ENCODE peak calls at places on chromosomes 1 and 21, in eight cellular contexts. One of them, this sample, is unnamed.

GRCh38 chr21:14121719-14122118 is 89.0 kb downstream of the LIPI start:
- DNase-seq in A549: no peak
- DNase-seq in uterus: no peak
- DNase-seq in endothelial cell of umbilical vein: no peak
- DNase-seq in ovary: no peak
- DNase-seq in psoas muscle: no peak
- DNase-seq in mammary epithelial cell: no peak
- DNase-seq in caudate nucleus: no peak
- DNase-seq in this sample: no peak

GRCh38 chr1:53025778-53026131 is 36.3 kb upstream of the PODN start:
- DNase-seq in endothelial cell of umbilical vein: no peak
- DNase-seq in psoas muscle: no peak
- DNase-seq in A549: no peak
- DNase-seq in mammary epithelial cell: no peak
- DNase-seq in uterus: no peak
- DNase-seq in ovary: no peak
- DNase-seq in caudate nucleus: no peak
- DNase-seq in this sample: no peak

GRCh38 chr1:149927056-149927534 is 508 bp downstream of the SF3B4 start:
- DNase-seq in ovary: no peak
- DNase-seq in uterus: no peak
- DNase-seq in caudate nucleus: no peak
- DNase-seq in mammary epithelial cell: peak; percentile 11
- DNase-seq in endothelial cell of umbilical vein: no peak
- DNase-seq in A549: no peak
- DNase-seq in psoas muscle: no peak
- DNase-seq in this sample: no peak

GRCh38 chr1:53371851-53372250 is 44.0 kb upstream of the LRP8 start:
- DNase-seq in mammary epithelial cell: no peak
- DNase-seq in endothelial cell of umbilical vein: no peak
- DNase-seq in psoas muscle: no peak
- DNase-seq in A549: no peak
- DNase-seq in ovary: no peak
- DNase-seq in caudate nucleus: no peak
- DNase-seq in uterus: peak; percentile 5
- DNase-seq in this sample: no peak

GRCh38 chr21:21751286-21751685 is 753.1 kb downstream of the NCAM2 start:
- DNase-seq in A549: no peak
- DNase-seq in uterus: no peak
- DNase-seq in mammary epithelial cell: no peak
- DNase-seq in psoas muscle: no peak
- DNase-seq in endothelial cell of umbilical vein: no peak
- DNase-seq in ovary: no peak
- DNase-seq in caudate nucleus: no peak
- DNase-seq in this sample: no peak

GRCh38 chr1:41495171-41495948 is 10.9 kb upstream of the EDN2 start:
- DNase-seq in A549: no peak
- DNase-seq in psoas muscle: peak; percentile 72
- DNase-seq in endothelial cell of umbilical vein: peak; percentile 45
- DNase-seq in caudate nucleus: no peak
- DNase-seq in mammary epithelial cell: no peak
- DNase-seq in uterus: no peak
- DNase-seq in ovary: peak; percentile 53
- DNase-seq in this sample: peak; percentile 28

GRCh38 chr1:65979145-65979544 is 186.4 kb downstream of the PDE4B start:
- DNase-seq in ovary: no peak
- DNase-seq in mammary epithelial cell: peak; percentile 45
- DNase-seq in caudate nucleus: no peak
- DNase-seq in endothelial cell of umbilical vein: no peak
- DNase-seq in A549: peak; percentile 15
- DNase-seq in psoas muscle: no peak
- DNase-seq in uterus: no peak
- DNase-seq in this sample: no peak

GRCh38 chr1:41790351-41790750 is 128.4 kb downstream of the HIVEP3 start:
- DNase-seq in endothelial cell of umbilical vein: no peak
- DNase-seq in psoas muscle: no peak
- DNase-seq in mammary epithelial cell: no peak
- DNase-seq in uterus: no peak
- DNase-seq in caudate nucleus: no peak
- DNase-seq in A549: no peak
- DNase-seq in ovary: no peak
- DNase-seq in this sample: no peak

GRCh38 chr1:171032822-171033702 is 57.6 kb upstream of the FMO3 start:
- DNase-seq in caudate nucleus: no peak
- DNase-seq in A549: no peak
- DNase-seq in ovary: no peak
- DNase-seq in endothelial cell of umbilical vein: no peak
- DNase-seq in mammary epithelial cell: no peak
- DNase-seq in uterus: no peak
- DNase-seq in psoas muscle: no peak
- DNase-seq in this sample: no peak

GRCh38 chr1:94142022-94142421 is 21.1 kb upstream of the ABCA4 start:
- DNase-seq in uterus: no peak
- DNase-seq in endothelial cell of umbilical vein: peak; percentile 98
- DNase-seq in A549: no peak
- DNase-seq in ovary: no peak
- DNase-seq in mammary epithelial cell: no peak
- DNase-seq in psoas muscle: no peak
- DNase-seq in caudate nucleus: no peak
- DNase-seq in this sample: no peak

GRCh38 chr1:21663251-21663950 is 5.8 kb downstream of the RAP1GAP start:
- DNase-seq in caudate nucleus: no peak
- DNase-seq in A549: no peak
- DNase-seq in mammary epithelial cell: no peak
- DNase-seq in endothelial cell of umbilical vein: no peak
- DNase-seq in uterus: peak; percentile 7
- DNase-seq in psoas muscle: no peak
- DNase-seq in ovary: no peak
- DNase-seq in this sample: peak; percentile 19

GRCh38 chr21:33761104-33762036 is 119.1 kb downstream of the ITSN1 start:
- DNase-seq in endothelial cell of umbilical vein: peak; percentile 95
- DNase-seq in uterus: peak; percentile 23
- DNase-seq in A549: peak; percentile 46
- DNase-seq in mammary epithelial cell: peak; percentile 81
- DNase-seq in psoas muscle: no peak
- DNase-seq in ovary: peak; percentile 21
- DNase-seq in caudate nucleus: no peak
- DNase-seq in this sample: no peak

DNA sequence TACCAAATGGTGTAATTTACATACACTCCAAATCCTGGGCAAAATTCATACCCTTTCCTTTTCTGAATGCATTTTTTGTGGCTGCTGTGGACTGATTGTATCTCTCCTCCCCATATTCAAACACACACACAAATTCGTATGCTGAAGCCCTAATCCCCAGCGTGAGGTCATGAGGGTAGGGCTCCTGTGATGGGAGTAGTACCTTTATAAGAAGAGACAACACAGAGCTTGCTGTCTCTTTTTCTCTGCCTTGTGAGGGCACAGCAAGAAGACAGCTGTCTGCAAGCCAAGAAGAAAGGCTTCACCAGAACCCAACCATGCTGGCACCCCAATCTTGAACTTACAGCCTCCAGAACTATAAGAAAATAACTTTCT is 24.4 kb downstream of the DUSP10 start:
- DNase-seq in mammary epithelial cell: no peak
- DNase-seq in psoas muscle: no peak
- DNase-seq in ovary: no peak
- DNase-seq in A549: no peak
- DNase-seq in endothelial cell of umbilical vein: no peak
- DNase-seq in uterus: no peak
- DNase-seq in caudate nucleus: no peak
- DNase-seq in this sample: no peak
- H3K27ac ChIP-seq in mammary epithelial cell: no peak overlapping the region
- H3K27ac ChIP-seq in psoas muscle: peak overlapping the region; percentile 28
- H3K27ac ChIP-seq in ovary: no peak overlapping the region
- H3K27ac ChIP-seq in A549: peak overlapping the region; percentile 65
- H3K27ac ChIP-seq in endothelial cell of umbilical vein: no peak overlapping the region
- H3K27ac ChIP-seq in uterus: peak overlapping the region; percentile 63
- H3K27ac ChIP-seq in caudate nucleus: no peak overlapping the region
- H3K27ac ChIP-seq in this sample: no peak overlapping the region

DNA sequence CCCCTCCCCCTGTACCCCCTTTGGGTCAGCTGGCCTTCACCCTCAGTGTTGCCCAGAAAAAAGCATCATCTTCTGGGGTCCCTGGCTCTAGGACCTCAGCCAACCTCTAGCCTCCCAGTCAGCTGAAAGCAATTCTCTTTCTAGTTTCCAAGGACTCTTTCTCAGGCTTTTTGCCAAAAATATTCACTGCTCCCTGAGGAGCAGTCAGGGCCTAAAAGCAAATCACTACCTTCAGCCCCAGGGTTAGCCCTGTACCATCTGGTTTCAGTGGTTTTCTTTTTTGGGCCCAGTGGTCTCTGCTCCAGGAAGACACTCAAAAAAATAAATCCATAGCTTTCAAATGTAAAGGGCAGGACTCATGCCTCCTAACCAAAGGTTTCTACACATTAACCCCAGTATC is 3.1 kb upstream of the LMOD1 start:
- DNase-seq in mammary epithelial cell: no peak
- DNase-seq in uterus: no peak
- DNase-seq in psoas muscle: no peak
- DNase-seq in caudate nucleus: no peak
- DNase-seq in endothelial cell of umbilical vein: no peak
- DNase-seq in A549: no peak
- DNase-seq in ovary: no peak
- DNase-seq in this sample: no peak
- H3K27ac ChIP-seq in mammary epithelial cell: no peak overlapping the region
- H3K27ac ChIP-seq in uterus: peak overlapping the region; percentile 57
- H3K27ac ChIP-seq in psoas muscle: no peak overlapping the region
- H3K27ac ChIP-seq in caudate nucleus: no peak overlapping the region
- H3K27ac ChIP-seq in endothelial cell of umbilical vein: no peak overlapping the region
- H3K27ac ChIP-seq in A549: no peak overlapping the region
- H3K27ac ChIP-seq in ovary: peak overlapping the region; percentile 34
- H3K27ac ChIP-seq in this sample: peak overlapping the region; percentile 63

DNA sequence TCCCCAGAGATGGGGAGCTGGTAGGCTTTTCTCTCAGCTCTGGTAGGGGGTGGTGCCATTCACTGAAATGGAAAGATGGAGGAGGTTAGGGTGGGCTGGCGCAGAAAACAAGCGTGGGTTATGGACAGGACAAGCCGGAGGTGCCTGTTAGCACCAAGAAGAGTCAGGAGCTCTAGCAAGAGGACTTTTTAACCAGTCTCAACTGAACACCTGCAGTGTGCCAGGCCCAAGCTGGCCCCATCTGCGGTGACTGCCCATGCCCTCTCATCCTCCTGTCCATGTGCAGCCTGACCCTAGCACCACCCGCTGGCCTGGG is 254.4 kb downstream of the RHOU start:
- DNase-seq in psoas muscle: no peak
- DNase-seq in uterus: no peak
- DNase-seq in endothelial cell of umbilical vein: no peak
- DNase-seq in mammary epithelial cell: no peak
- DNase-seq in caudate nucleus: no peak
- DNase-seq in ovary: no peak
- DNase-seq in A549: no peak
- DNase-seq in this sample: no peak
- H3K27ac ChIP-seq in psoas muscle: no peak overlapping the region
- H3K27ac ChIP-seq in uterus: no peak overlapping the region
- H3K27ac ChIP-seq in endothelial cell of umbilical vein: no peak overlapping the region
- H3K27ac ChIP-seq in mammary epithelial cell: no peak overlapping the region
- H3K27ac ChIP-seq in caudate nucleus: peak overlapping the region; percentile 77
- H3K27ac ChIP-seq in ovary: no peak overlapping the region
- H3K27ac ChIP-seq in A549: no peak overlapping the region
- H3K27ac ChIP-seq in this sample: peak overlapping the region; percentile 76

GRCh38 chr21:26112979-26113378 is 57.6 kb downstream of the APP start:
- DNase-seq in endothelial cell of umbilical vein: no peak
- DNase-seq in A549: no peak
- DNase-seq in mammary epithelial cell: no peak
- DNase-seq in caudate nucleus: no peak
- DNase-seq in uterus: no peak
- DNase-seq in ovary: no peak
- DNase-seq in psoas muscle: no peak
- DNase-seq in this sample: no peak

GRCh38 chr21:26117324-26117971 is 53.1 kb downstream of the APP start:
- DNase-seq in ovary: no peak
- DNase-seq in mammary epithelial cell: no peak
- DNase-seq in psoas muscle: no peak
- DNase-seq in A549: no peak
- DNase-seq in uterus: no peak
- DNase-seq in caudate nucleus: no peak
- DNase-seq in endothelial cell of umbilical vein: no peak
- DNase-seq in this sample: no peak

GRCh38 chr21:26116456-26117011 is 54.0 kb downstream of the APP start:
- DNase-seq in mammary epithelial cell: peak; percentile 59
- DNase-seq in psoas muscle: no peak
- DNase-seq in A549: no peak
- DNase-seq in caudate nucleus: no peak
- DNase-seq in ovary: no peak
- DNase-seq in endothelial cell of umbilical vein: no peak
- DNase-seq in uterus: no peak
- DNase-seq in this sample: no peak

GRCh38 chr21:26115899-26116298 is 54.7 kb downstream of the APP start:
- DNase-seq in ovary: no peak
- DNase-seq in endothelial cell of umbilical vein: peak; percentile 79
- DNase-seq in psoas muscle: no peak
- DNase-seq in caudate nucleus: no peak
- DNase-seq in uterus: no peak
- DNase-seq in A549: no peak
- DNase-seq in mammary epithelial cell: peak; percentile 75
- DNase-seq in this sample: no peak

DNA sequence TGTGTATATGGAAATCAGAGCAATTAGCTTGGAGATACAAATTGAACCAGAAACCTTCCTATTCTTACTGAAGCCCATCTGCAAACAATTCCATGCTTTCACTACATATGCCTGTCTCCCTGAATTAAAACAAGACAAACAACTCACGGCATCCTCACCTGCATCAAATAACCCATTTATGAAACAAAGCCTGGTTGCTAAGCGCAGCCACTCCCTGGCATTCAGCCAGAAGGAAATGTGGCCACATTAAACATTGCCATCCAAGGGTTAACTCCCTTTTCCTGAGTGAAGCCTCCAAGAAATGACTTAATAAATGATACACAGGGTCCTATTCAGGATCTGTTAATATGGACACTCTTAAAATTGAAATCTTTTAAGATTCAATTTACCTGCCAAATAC is 55.2 kb downstream of the APP start:
- DNase-seq in ovary: no peak
- DNase-seq in A549: no peak
- DNase-seq in uterus: no peak
- DNase-seq in psoas muscle: no peak
- DNase-seq in mammary epithelial cell: peak; percentile 69
- DNase-seq in endothelial cell of umbilical vein: peak; percentile 73
- DNase-seq in caudate nucleus: no peak
- DNase-seq in this sample: no peak
- H3K27ac ChIP-seq in ovary: no peak overlapping the region
- H3K27ac ChIP-seq in A549: no peak overlapping the region
- H3K27ac ChIP-seq in uterus: peak overlapping the region; percentile 56
- H3K27ac ChIP-seq in psoas muscle: no peak overlapping the region
- H3K27ac ChIP-seq in mammary epithelial cell: peak overlapping the region; percentile 79
- H3K27ac ChIP-seq in endothelial cell of umbilical vein: no peak overlapping the region
- H3K27ac ChIP-seq in caudate nucleus: peak overlapping the region; percentile 97
- H3K27ac ChIP-seq in this sample: peak overlapping the region; percentile 84

DNA sequence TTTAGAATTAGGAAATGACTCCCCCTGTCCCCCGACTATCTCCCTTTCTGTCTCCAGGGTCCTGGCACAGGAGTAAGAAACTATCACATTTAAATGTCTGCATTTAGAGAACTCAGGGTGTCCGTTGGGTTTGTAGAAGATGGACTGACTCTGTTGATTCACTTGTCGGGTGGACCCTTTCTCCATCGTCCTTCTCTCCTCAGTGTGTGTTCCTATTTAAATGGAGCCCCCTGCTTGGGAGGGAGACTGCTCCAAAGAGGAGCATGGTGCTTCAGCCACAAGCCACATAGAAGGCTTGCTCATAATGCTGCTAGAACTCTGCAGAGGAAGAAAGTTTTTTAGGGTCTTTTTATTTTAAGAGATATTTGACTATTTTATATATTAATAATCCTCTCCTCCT is 13.6 kb downstream of the FGGY start:
- DNase-seq in caudate nucleus: no peak
- DNase-seq in mammary epithelial cell: no peak
- DNase-seq in psoas muscle: no peak
- DNase-seq in A549: no peak
- DNase-seq in endothelial cell of umbilical vein: no peak
- DNase-seq in ovary: no peak
- DNase-seq in uterus: no peak
- DNase-seq in this sample: no peak
- H3K27ac ChIP-seq in caudate nucleus: no peak overlapping the region
- H3K27ac ChIP-seq in mammary epithelial cell: no peak overlapping the region
- H3K27ac ChIP-seq in psoas muscle: peak overlapping the region; percentile 74
- H3K27ac ChIP-seq in A549: no peak overlapping the region
- H3K27ac ChIP-seq in endothelial cell of umbilical vein: no peak overlapping the region
- H3K27ac ChIP-seq in ovary: no peak overlapping the region
- H3K27ac ChIP-seq in uterus: no peak overlapping the region
- H3K27ac ChIP-seq in this sample: no peak overlapping the region

This sample was measured in left ventricle myocardium inferior.